ENCODE peak calls at places on chromosome 2, in seven cellular contexts. V, R, U, L, T, D and Q are unnamed samples.

GRCh38 chr2:38105911-38106310 is 30.0 kb upstream of the CYP1B1 start:
- DNase-seq in R (no peak), L (no peak), U (no peak), V (no peak), T (no peak), D (no peak), Q (no peak)

GRCh38 chr2:170820647-170821630 is 4.3 kb downstream of the GAD1 start:
- DNase-seq in R (no peak), V (no peak), L (no peak), U (no peak), T (no peak), D (no peak), Q (no peak)

GRCh38 chr2:204010611-204011560 is 74.3 kb downstream of the ICOS start:
- DNase-seq in D (no peak), L (no peak), V (no peak), U (no peak), R (peak), T (no peak), Q (no peak)

GRCh38 chr2:101401316-101401660 is 14.0 kb upstream of the CREG2 start:
- DNase-seq in V (no peak), R (no peak), L (no peak), D (no peak), T (no peak), U (no peak), Q (no peak)

GRCh38 chr2:217058791-217059755 is 199.2 kb upstream of the TNP1 start:
- DNase-seq in R (peak), U (no peak), D (no peak), T (no peak), V (peak), L (peak), Q (no peak)

GRCh38 chr2:128638741-128639477 is 320.2 kb upstream of the HS6ST1 start:
- DNase-seq in U (no peak), D (no peak), V (no peak), L (peak), T (peak), R (no peak), Q (no peak)

GRCh38 chr2:126886201-126886905 is 12.3 kb upstream of the TEX51 start:
- DNase-seq in L (peak), U (peak), V (peak), T (peak), R (peak), D (no peak), Q (no peak)

GRCh38 chr2:63977904-63978303 is 41.3 kb downstream of the VPS54 start:
- DNase-seq in D (no peak), L (no peak), R (no peak), T (no peak), V (no peak), U (no peak), Q (no peak)

GRCh38 chr2:221309888-221310287 is 262.2 kb downstream of the EPHA4 start:
- DNase-seq in L (no peak), R (no peak), D (no peak), T (no peak), V (no peak), U (no peak), Q (no peak)

GRCh38 chr2:217973008-217973787 is 29.6 kb downstream of the TNS1 start:
- DNase-seq in V (no peak), L (no peak), T (no peak), D (no peak), R (no peak), U (no peak), Q (no peak)

GRCh38 chr2:47119001-47119400 is 36.1 kb downstream of the STPG4 start:
- DNase-seq in L (peak), U (peak), R (peak), V (no peak), T (no peak), D (no peak), Q (no peak)

GRCh38 chr2:109422071-109422757 is 191.6 kb downstream of the SEPTIN10 start:
- DNase-seq in T (no peak), D (peak), L (peak), R (no peak), V (no peak), U (no peak), Q (no peak)

GRCh38 chr2:20125164-20125563 is 73.7 kb upstream of the LAPTM4A start:
- DNase-seq in U (no peak), D (no peak), R (no peak), T (no peak), L (no peak), V (no peak), Q (no peak)

GRCh38 chr2:172606285-172606684 is 50.4 kb downstream of the PDK1 start:
- DNase-seq in R (no peak), V (no peak), D (no peak), U (no peak), T (no peak), L (peak), Q (peak)

GRCh38 chr2:112118148-112118547 is 20.0 kb upstream of the FBLN7 start:
- DNase-seq in V (no peak), R (no peak), U (no peak), T (no peak), L (no peak), D (no peak), Q (no peak)
- TF ChIP-seq CTCF in V (no peak), R (peak), U (no peak), T (peak), L (peak), D (no peak), Q (no peak)

GRCh38 chr2:16716051-16716450 is 50.4 kb upstream of the CYRIA start:
- DNase-seq in D (peak), L (no peak), T (no peak), R (no peak), U (no peak), V (no peak), Q (no peak)

GRCh38 chr2:16718551-16719404 is 53.1 kb upstream of the CYRIA start:
- DNase-seq in R (no peak), V (no peak), L (no peak), D (no peak), T (no peak), U (no peak), Q (no peak)

GRCh38 chr2:16719409-16719808 is 53.8 kb upstream of the CYRIA start:
- DNase-seq in V (no peak), U (no peak), R (no peak), L (no peak), D (no peak), T (no peak), Q (no peak)

GRCh38 chr2:16717477-16717876 is 51.8 kb upstream of the CYRIA start:
- DNase-seq in D (no peak), U (no peak), T (no peak), R (peak), L (no peak), V (peak), Q (no peak)

DNA sequence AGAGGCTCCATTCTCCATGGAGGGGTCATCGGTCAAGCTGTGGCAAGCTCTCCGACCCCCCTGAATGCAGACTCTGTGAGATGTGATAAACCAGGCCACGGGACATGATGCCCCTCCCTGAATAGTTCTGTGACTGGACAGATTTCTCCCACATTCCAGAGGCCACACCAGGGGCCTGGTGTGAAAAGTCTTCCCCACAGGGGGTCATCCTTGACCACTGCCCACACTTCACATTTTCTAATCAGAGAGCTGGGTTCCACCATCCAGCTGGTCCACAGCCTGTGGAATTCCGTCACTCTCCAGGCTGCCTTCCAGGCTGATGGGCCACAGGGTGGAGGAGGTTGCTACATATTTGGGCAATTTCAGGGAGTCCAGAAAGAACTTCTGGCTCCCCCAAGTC is 51.3 kb upstream of the CYRIA start:
- DNase-seq in L (no peak), U (no peak), D (no peak), V (no peak), T (no peak), R (no peak), Q (no peak)
- TF ChIP-seq CTCF in L (no peak), U (no peak), D (no peak), V (no peak), T (no peak), R (no peak), Q (no peak)

GRCh38 chr2:155310589-155310988 is 612.1 kb downstream of the KCNJ3 start:
- DNase-seq in V (no peak), T (no peak), R (peak), U (peak), D (no peak), L (peak), Q (no peak)
- TF ChIP-seq CTCF in V (peak), T (peak), R (peak), U (peak), D (no peak), L (peak), Q (no peak)

DNA sequence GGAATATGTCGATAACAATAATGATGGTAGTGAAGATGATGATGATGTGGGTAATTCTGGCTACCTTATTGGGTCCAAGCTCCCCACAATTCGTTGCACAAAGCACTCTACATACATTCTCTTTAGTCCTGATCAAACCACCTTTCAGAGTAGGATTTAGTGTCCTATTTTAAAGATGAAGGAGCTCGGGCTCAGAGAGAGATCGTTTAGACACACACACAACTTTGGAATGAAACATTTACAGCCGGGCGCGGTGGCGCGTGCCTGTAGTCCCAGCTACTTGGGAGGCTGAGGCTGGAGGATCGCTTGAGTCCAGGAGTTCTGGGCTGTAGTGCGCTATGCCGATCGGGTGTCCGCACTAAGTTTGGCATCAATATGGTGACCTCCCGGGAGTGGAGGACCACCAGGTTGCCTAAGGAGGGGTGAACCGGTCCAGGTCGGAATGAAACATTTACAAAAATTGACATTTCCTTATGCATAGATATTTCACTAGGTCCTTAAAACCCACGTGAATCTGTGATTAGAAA is 50.7 kb downstream of the GREB1 start:
- DNase-seq in U (no peak), D (no peak), L (no peak), V (no peak), R (no peak), T (no peak), Q (no peak)
- TF ChIP-seq CTCF in U (no peak), D (peak), L (no peak), V (peak), R (no peak), T (no peak), Q (no peak)